ENCODE peak calls at places on chromosomes 4 and X, in five cellular contexts. D, X, P, N and B are unnamed samples.

GRCh38 chrX:152913915-152914314 is 16.0 kb downstream of the ZNF185 start:
- DNase-seq in D (no peak), X (no peak), P (no peak), N (no peak), B (no peak)

GRCh38 chr4:3642806-3643517 is 110.7 kb upstream of the LRPAP1 start:
- DNase-seq in D (no peak), X (no peak), P (no peak), N (no peak), B (no peak)

GRCh38 chr4:133839326-133839725 is 362.3 kb downstream of the PABPC4L start:
- DNase-seq in D (no peak), X (peak; percentile 9), P (no peak), N (peak; percentile 36), B (peak; percentile 11)

GRCh38 chr4:109671350-109671749 is 31.9 kb downstream of the CASP6 start:
- DNase-seq in D (no peak), X (no peak), P (no peak), N (peak; percentile 5), B (no peak)

GRCh38 chrX:136157187-136157586 is 9.9 kb downstream of the FHL1 start:
- DNase-seq in D (no peak), X (no peak), P (no peak), N (no peak), B (no peak)

GRCh38 chr4:144465546-144465945 is 180.4 kb upstream of the HHIP start:
- DNase-seq in D (no peak), X (no peak), P (no peak), N (no peak), B (no peak)

GRCh38 chr4:173426064-173426463 is 27.1 kb upstream of the SCRG1 start:
- DNase-seq in D (no peak), X (no peak), P (peak; percentile 25), N (no peak), B (no peak)

GRCh38 chrX:1444896-1445480 is 7.7 kb downstream of the ASMTL start:
- DNase-seq in D (no peak), X (no peak), P (no peak), N (no peak), B (no peak)

GRCh38 chrX:34300871-34301270 is 168.8 kb upstream of the FAM47A start:
- DNase-seq in D (peak; percentile 42), X (peak; percentile 66), P (peak; percentile 1), N (peak; percentile 70), B (peak; percentile 39)